ENCODE peak calls at places on chromosomes 5 and 9, in four cellular contexts. One of them, this sample, is unnamed.

GRCh38 chr5:76813982-76814562 is 4.8 kb upstream of the F2RL1 start:
- DNase-seq in GM12865: no peak
- DNase-seq in ELR: peak
- DNase-seq in sciatic nerve: no peak
- DNase-seq in this sample: no peak

GRCh38 chr5:172758077-172758835 is 12.7 kb downstream of the DUSP1 start:
- DNase-seq in GM12865: no peak
- DNase-seq in ELR: peak
- DNase-seq in sciatic nerve: peak
- DNase-seq in this sample: no peak

GRCh38 chr5:57671371-57671770 is 188.8 kb upstream of the ACTBL2 start:
- DNase-seq in GM12865: no peak
- DNase-seq in ELR: no peak
- DNase-seq in sciatic nerve: no peak
- DNase-seq in this sample: no peak

GRCh38 chr9:105637787-105638395 is 24.4 kb upstream of the TAL2 start:
- DNase-seq in GM12865: no peak
- DNase-seq in ELR: peak
- DNase-seq in sciatic nerve: no peak
- DNase-seq in this sample: peak

GRCh38 chr9:114287001-114287762 is 35.7 kb upstream of the ORM1 start:
- DNase-seq in GM12865: no peak
- DNase-seq in ELR: no peak
- DNase-seq in sciatic nerve: peak
- DNase-seq in this sample: no peak

GRCh38 chr9:89410709-89411111 is 87.2 kb downstream of the SEMA4D start:
- DNase-seq in GM12865: peak
- DNase-seq in ELR: peak
- DNase-seq in sciatic nerve: no peak
- DNase-seq in this sample: no peak

GRCh38 chr5:81080809-81081460 is 120.8 kb downstream of the RASGRF2 start:
- DNase-seq in GM12865: no peak
- DNase-seq in ELR: no peak
- DNase-seq in sciatic nerve: no peak
- DNase-seq in this sample: no peak

GRCh38 chr5:103624748-103625147 is 62.2 kb upstream of the NUDT12 start:
- DNase-seq in GM12865: no peak
- DNase-seq in ELR: peak
- DNase-seq in sciatic nerve: no peak
- DNase-seq in this sample: no peak

This sample was measured in OCI-LY7.